ENCODE peak calls at places on chromosomes 5 and 9, in ten cellular contexts. W, M, Y, Z, P, K, H, U, T and Q are unnamed samples.

GRCh38 chr5:143613329-143613728 is 198.6 kb upstream of the HMHB1 start:
- DNase-seq in W (no peak), M (no peak), Y (no peak), Z (peak; percentile 75), P (no peak), K (peak; percentile 49), H (no peak), U (no peak), T (no peak), Q (no peak)

GRCh38 chr5:95519681-95520080 is 35.1 kb downstream of the SKIC3 start:
- DNase-seq in W (no peak), M (no peak), Y (no peak), Z (no peak), P (no peak), K (no peak), H (no peak), U (no peak), T (no peak), Q (no peak)

GRCh38 chr5:102879741-102880140 is 124.6 kb downstream of the PAM start:
- DNase-seq in W (no peak), M (no peak), Y (no peak), Z (no peak), P (no peak), K (no peak), H (no peak), U (no peak), T (no peak), Q (no peak)

GRCh38 chr5:152178350-152178699 is 226.8 kb downstream of the NMUR2 start:
- DNase-seq in W (no peak), M (no peak), Y (no peak), Z (no peak), P (no peak), K (no peak), H (no peak), U (no peak), T (no peak), Q (no peak)

GRCh38 chr5:143501176-143501840 is 97.8 kb upstream of the NR3C1 start:
- DNase-seq in W (no peak), M (no peak), Y (peak; percentile 27), Z (peak; percentile 80), P (no peak), K (peak; percentile 66), H (no peak), U (no peak), T (no peak), Q (no peak)

GRCh38 chr9:38406476-38407186 is 14.1 kb downstream of the ALDH1B1 start:
- DNase-seq in W (no peak), M (no peak), Y (no peak), Z (no peak), P (no peak), K (no peak), H (no peak), U (no peak), T (no peak), Q (no peak)

GRCh38 chr5:6603643-6604042 is 29.2 kb downstream of the NSUN2 start:
- DNase-seq in W (no peak), M (no peak), Y (no peak), Z (no peak), P (no peak), K (no peak), H (no peak), U (no peak), T (no peak), Q (no peak)

GRCh38 chr9:129785866-129786265 is 17.1 kb upstream of the TOR1B start:
- DNase-seq in W (no peak), M (no peak), Y (no peak), Z (peak; percentile 28), P (no peak), K (peak; percentile 16), H (no peak), U (no peak), T (no peak), Q (no peak)

DNA sequence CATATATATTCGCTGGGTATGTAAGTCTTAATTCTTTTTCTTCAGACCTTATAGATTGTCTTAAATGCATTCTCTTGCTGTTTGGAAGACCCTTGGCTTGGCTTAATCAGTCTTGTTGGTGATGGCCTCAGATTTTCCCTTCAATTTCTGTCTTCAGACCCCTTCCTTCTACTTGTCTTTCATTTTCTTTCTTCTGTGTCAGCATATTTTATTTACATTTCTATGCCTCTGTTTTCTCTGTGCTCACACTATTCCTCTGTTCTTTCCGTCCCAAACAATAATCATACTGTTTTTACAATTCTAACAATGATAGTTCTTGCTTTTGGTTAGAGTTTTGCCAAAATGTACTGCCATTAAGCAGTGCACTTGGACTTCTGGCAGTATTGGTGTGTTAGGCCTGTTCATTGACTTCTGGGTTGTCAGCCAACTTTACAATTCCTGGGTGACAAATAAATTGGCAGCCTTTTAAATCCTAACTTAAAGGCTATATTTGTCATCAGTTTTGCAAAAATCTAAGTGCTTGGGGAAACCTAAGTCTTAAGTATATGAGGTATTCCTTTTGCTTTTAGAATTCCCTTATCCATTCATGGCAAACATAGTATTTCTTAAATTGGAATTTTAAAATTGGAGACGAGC is 8.0 kb downstream of the SRFBP1 start:
- DNase-seq in W (no peak), M (no peak), Y (no peak), Z (peak; percentile 57), P (no peak), K (peak; percentile 69), H (no peak), U (peak; percentile 59), T (peak; percentile 59), Q (peak; percentile 49)
- H3K4me3 ChIP-seq in W (no peak overlapping the region), M (no peak overlapping the region), Y (no peak overlapping the region), Z (no peak overlapping the region), P (no peak overlapping the region), K (no peak overlapping the region), H (no peak overlapping the region), U (peak overlapping the region; percentile 25), T (no peak overlapping the region), Q (peak overlapping the region; percentile 35)

DNA sequence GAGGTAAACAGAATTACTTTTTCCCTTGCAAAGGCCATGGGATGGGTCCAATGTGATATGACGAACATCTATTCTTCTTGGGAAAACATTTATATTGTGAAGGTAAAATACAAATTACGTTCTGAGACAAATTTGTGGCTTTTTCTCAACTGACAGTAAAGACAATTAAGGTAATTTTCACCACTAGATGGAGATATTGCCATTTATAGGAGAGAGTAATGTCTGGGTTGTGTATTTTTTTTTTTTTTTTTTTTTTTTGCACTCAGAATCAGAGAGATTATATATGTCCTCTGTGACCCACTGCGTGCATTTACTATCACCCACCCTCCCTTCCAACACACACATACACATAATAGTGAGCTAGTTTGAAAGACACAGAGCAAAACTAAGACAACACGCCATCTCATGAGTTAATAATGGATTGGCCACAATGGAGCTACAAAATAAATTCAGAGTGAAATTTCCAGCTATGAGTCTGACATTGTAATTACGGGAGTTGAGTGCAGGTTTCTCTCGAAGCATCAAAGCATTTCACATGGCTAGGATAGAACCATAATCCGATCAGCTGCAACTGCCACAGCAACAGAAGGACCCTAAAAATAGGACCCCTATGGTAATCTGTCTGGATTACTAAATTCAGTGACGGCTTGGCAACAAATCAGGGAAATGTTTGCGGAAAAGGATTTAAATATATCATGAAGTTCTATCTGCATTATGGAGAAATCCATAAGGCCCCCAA is 49.2 kb downstream of the ANXA1 start:
- DNase-seq in W (no peak), M (no peak), Y (no peak), Z (peak; percentile 43), P (no peak), K (peak; percentile 59), H (no peak), U (no peak), T (peak; percentile 46), Q (peak; percentile 58)
- TF ChIP-seq CTCF in W (peak; percentile 28), M (peak; percentile 53), Y (peak; percentile 48), Z (peak; percentile 28), P (peak; percentile 49), K (peak; percentile 67), H (peak; percentile 1), U (peak; percentile 60), T (peak; percentile 42), Q (peak; percentile 61)

GRCh38 chr9:93048706-93049448 is 9.6 kb upstream of the SUSD3 start:
- DNase-seq in W (no peak), M (no peak), Y (no peak), Z (no peak), P (no peak), K (no peak), H (no peak), U (no peak), T (no peak), Q (no peak)
- H3K4me3 ChIP-seq in W (no peak overlapping the region), M (no peak overlapping the region), Y (no peak overlapping the region), Z (no peak overlapping the region), P (no peak overlapping the region), K (no peak overlapping the region), H (no peak overlapping the region), U (no peak overlapping the region), T (no peak overlapping the region), Q (no peak overlapping the region)

GRCh38 chr9:120612218-120612617 is 32.3 kb upstream of the CDK5RAP2 start:
- DNase-seq in W (no peak), M (no peak), Y (no peak), Z (peak; percentile 34), P (no peak), K (no peak), H (no peak), U (no peak), T (no peak), Q (peak; percentile 25)
- TF ChIP-seq CTCF in W (peak; percentile 56), M (no peak), Y (peak; percentile 29), Z (peak; percentile 22), P (no peak), K (peak; percentile 30), H (no peak), U (peak; percentile 26), T (peak; percentile 33), Q (peak; percentile 32)

DNA sequence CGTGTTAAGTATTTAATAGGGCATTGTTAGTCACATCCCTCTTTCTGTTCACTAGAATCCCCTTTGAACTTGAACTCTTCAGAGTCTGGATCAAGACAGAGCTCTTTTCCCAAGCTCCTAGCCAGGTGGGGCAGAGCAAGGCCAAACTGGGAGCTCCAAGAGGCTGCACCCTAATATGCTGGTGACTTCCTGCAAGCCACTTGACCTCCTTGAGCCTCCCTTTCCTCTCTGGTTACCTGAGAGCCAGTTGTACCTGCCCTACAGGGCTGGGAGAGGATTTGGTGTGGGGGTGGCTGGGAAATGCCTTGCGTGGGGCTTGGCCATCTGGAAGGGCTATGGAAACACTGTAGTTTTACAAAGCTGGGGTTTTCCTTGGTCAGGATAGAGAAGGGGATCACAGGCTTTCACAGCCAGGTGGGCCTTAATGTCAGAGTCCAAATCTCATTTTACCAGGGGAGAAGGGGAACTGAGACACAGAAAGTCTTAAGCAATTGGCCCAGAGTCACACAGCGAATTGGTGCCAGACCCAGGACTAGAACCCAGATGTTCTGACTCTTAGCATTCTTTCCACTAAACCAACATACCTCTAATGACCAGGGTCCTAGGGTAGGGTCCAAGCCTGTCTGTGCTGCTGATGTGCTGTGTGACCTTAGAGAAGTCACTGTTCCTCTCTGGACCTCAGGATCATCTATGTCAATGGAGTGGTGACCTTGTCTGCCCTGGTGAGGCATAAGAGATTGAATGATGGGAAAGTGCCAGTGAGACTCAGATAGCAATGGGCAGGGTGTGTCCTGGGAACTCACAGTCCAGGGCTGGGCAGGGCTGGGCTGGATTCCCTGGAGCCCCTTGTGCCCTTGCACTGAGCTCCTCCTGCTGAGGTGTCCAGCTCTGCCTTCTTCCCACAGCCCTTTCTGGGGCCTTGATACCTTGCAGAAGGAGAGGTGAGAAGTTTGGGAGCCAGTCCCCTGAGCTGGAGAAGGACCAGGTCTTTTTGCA is 35.8 kb downstream of the GSN start:
- DNase-seq in W (no peak), M (no peak), Y (no peak), Z (no peak), P (no peak), K (no peak), H (no peak), U (no peak), T (no peak), Q (no peak)
- H3K4me3 ChIP-seq in W (no peak overlapping the region), M (no peak overlapping the region), Y (no peak overlapping the region), Z (no peak overlapping the region), P (no peak overlapping the region), K (no peak overlapping the region), H (peak overlapping the region; percentile 74), U (no peak overlapping the region), T (no peak overlapping the region), Q (no peak overlapping the region)